ENCODE peak calls at places on chromosomes 11 and 22, in six cellular contexts. I is WERI-Rb-1; U is globus pallidus; N is Kasumi-1; G is effector memory CD4-positive, alpha-beta T cell; H is stimulated activated CD4-positive, alpha-beta T cell treated with anti-CD3 and anti-CD28 coated beads, Interleukin-4, amount 100 ng/mL, for 24 hours. M is an unnamed sample.

GRCh38 chr11:128872094-128872493 is 5.0 kb upstream of the KCNJ1 start:
- DNase-seq in N (no peak), H (no peak), U (no peak), I (no peak), G (no peak), M (no peak)

GRCh38 chr11:26992031-26992541 is 1.8 kb upstream of the FIBIN start:
- DNase-seq in G (no peak), H (no peak), U (no peak), I (no peak), N (no peak), M (no peak)

GRCh38 chr11:97938789-97939188 is 1082.0 kb upstream of the CNTN5 start:
- DNase-seq in I (no peak), H (no peak), U (no peak), N (no peak), G (no peak), M (no peak)

GRCh38 chr11:123457187-123457770 is 27.2 kb downstream of the GRAMD1B start:
- DNase-seq in G (no peak), N (no peak), H (no peak), U (peak; percentile 59), I (no peak), M (no peak)

GRCh38 chr11:113655771-113656170 is 50.3 kb downstream of the TMPRSS5 start:
- DNase-seq in H (no peak), I (no peak), G (no peak), U (no peak), N (no peak), M (no peak)

GRCh38 chr11:66685276-66686099 is 7.8 kb upstream of the RBM4B start:
- DNase-seq in G (no peak), N (no peak), H (no peak), U (no peak), I (no peak), M (no peak)

GRCh38 chr22:37604875-37605274 is 3.8 kb upstream of the GGA1 start:
- DNase-seq in N (peak; percentile 60), I (no peak), G (peak; percentile 50), H (peak; percentile 38), U (no peak), M (peak; percentile 55)

GRCh38 chr11:66467756-66468155 is 1.1 kb downstream of the PELI3 start:
- DNase-seq in I (no peak), U (peak; percentile 27), G (no peak), N (peak; percentile 34), H (no peak), M (no peak)

GRCh38 chr11:17428261-17428660 is 39.8 kb upstream of the KCNJ11 start:
- DNase-seq in U (no peak), H (no peak), G (no peak), N (no peak), I (no peak), M (no peak)

GRCh38 chr11:121961228-121961860 is 154.7 kb downstream of the BLID start:
- DNase-seq in H (no peak), I (no peak), N (no peak), U (no peak), G (no peak), M (no peak)

GRCh38 chr22:27113211-27114030 is 456.0 kb downstream of the MIAT start:
- DNase-seq in I (no peak), H (no peak), N (no peak), G (no peak), U (peak; percentile 77), M (no peak)

GRCh38 chr11:71843858-71844257 is 10.9 kb downstream of the DEFB108B start:
- DNase-seq in H (no peak), N (no peak), U (no peak), I (no peak), G (no peak), M (no peak)

GRCh38 chr11:3007404-3008010 is 15.4 kb upstream of the NAP1L4 start:
- DNase-seq in N (no peak), H (no peak), G (no peak), I (no peak), U (no peak), M (no peak)

M was measured in T-helper 1 cell.